ENCODE peak calls at places on chromosomes 13 and 19, in ten cellular contexts. L, W, M, E, T, C, G, N, U and R are unnamed samples.

GRCh38 chr13:40895715-40896184 is 106.3 kb downstream of the SLC25A15 start:
- DNase-seq in E (no peak), W (no peak), N (no peak), L (no peak), T (no peak), U (no peak), C (no peak), M (no peak), G (no peak), R (no peak)

GRCh38 chr19:38907227-38907626 is 4.8 kb downstream of the CCER2 start:
- DNase-seq in M (no peak), W (no peak), C (no peak), G (no peak), U (no peak), N (no peak), L (no peak), T (no peak), E (no peak), R (no peak)

GRCh38 chr13:57874530-57874929 is 243.0 kb downstream of the PCDH17 start:
- DNase-seq in T (no peak), W (no peak), C (no peak), U (no peak), N (no peak), M (no peak), G (no peak), E (no peak), L (no peak), R (no peak)

GRCh38 chr13:35347679-35348205 is 128.7 kb downstream of the MAB21L1 start:
- DNase-seq in T (no peak), N (no peak), L (no peak), U (no peak), E (no peak), G (no peak), M (no peak), C (no peak), W (no peak), R (no peak)

GRCh38 chr19:16133818-16134217 is 9.7 kb upstream of the HSH2D start:
- DNase-seq in G (no peak), T (no peak), C (no peak), E (no peak), U (no peak), M (no peak), N (no peak), W (no peak), L (no peak), R (no peak)

GRCh38 chr19:32220951-32221350 is 124.5 kb upstream of the ZNF507 start:
- DNase-seq in W (no peak), M (no peak), U (no peak), N (no peak), G (no peak), E (no peak), L (no peak), T (no peak), C (no peak), R (no peak)

GRCh38 chr19:18502633-18503294 is 19.1 kb downstream of the ELL start:
- DNase-seq in L (no peak), C (no peak), G (no peak), E (no peak), N (no peak), U (no peak), T (no peak), M (no peak), W (no peak), R (no peak)

GRCh38 chr19:737591-738093 is 13.3 kb upstream of the MISP start:
- DNase-seq in C (peak; percentile 48), T (peak; percentile 42), G (peak; percentile 56), L (no peak), N (no peak), U (peak; percentile 46), M (peak; percentile 45), W (peak; percentile 43), E (peak; percentile 38), R (peak; percentile 34)

GRCh38 chr19:1072371-1073015 is 5.5 kb downstream of the ARHGAP45 start:
- DNase-seq in M (no peak), L (no peak), C (no peak), T (no peak), W (no peak), E (no peak), U (no peak), G (no peak), N (no peak), R (no peak)

GRCh38 chr19:8511573-8512101 is 2.3 kb downstream of the ZNF414 start:
- DNase-seq in L (no peak), E (no peak), M (no peak), G (no peak), W (no peak), T (no peak), C (no peak), U (no peak), N (no peak), R (no peak)

GRCh38 chr19:18013621-18014111 is 5.7 kb downstream of the ARRDC2 start:
- DNase-seq in L (no peak), M (no peak), T (no peak), E (no peak), U (no peak), N (no peak), C (no peak), W (no peak), G (no peak), R (no peak)